ENCODE peak calls at places on chromosomes 3 and 15, in nine cellular contexts. A is adrenal gland, V is progenitor cell of endocrine pancreas, Y is dorsolateral prefrontal cortex, E is type B pancreatic cell, X is cardiac fibroblast, I is hepatocyte, B is endothelial cell, O is stomach. U is an unnamed sample.

GRCh38 chr3:64595253-64595694 is 92.5 kb downstream of the ADAMTS9 start:
- DNase-seq in A (peak), V (no peak), Y (no peak), E (no peak), X (peak), I (peak), B (no peak), O (no peak), U (no peak)

GRCh38 chr3:52028572-52028971 is 27.8 kb downstream of the DUSP7 start:
- DNase-seq in A (peak), V (no peak), Y (peak), E (no peak), X (no peak), I (no peak), B (no peak), O (no peak), U (no peak)

GRCh38 chr3:32467333-32468070 is 35.1 kb downstream of the CMTM6 start:
- DNase-seq in A (peak), V (peak), Y (peak), E (peak), X (peak), I (peak), B (peak), O (peak), U (no peak)

GRCh38 chr15:60809375-60809774 is 330.4 kb upstream of the ICE2 start:
- DNase-seq in A (no peak), V (no peak), Y (no peak), E (no peak), X (no peak), I (no peak), B (no peak), O (no peak), U (no peak)

GRCh38 chr15:54088837-54089236 is 110.6 kb downstream of the UNC13C start:
- DNase-seq in A (no peak), V (no peak), Y (no peak), E (no peak), X (no peak), I (no peak), B (no peak), O (no peak), U (no peak)

GRCh38 chr15:91611924-91612323 is 241.6 kb upstream of the SLCO3A1 start:
- DNase-seq in A (no peak), V (no peak), Y (no peak), E (no peak), X (no peak), I (peak), B (no peak), O (no peak), U (no peak)

GRCh38 chr15:43483306-43484128 is 9.4 kb downstream of the TP53BP1 start:
- DNase-seq in A (no peak), V (no peak), Y (no peak), E (no peak), X (peak), I (no peak), B (no peak), O (no peak), U (no peak)

GRCh38 chr15:73809728-73810501 is 56.8 kb upstream of the INSYN1 start:
- DNase-seq in A (peak), V (no peak), Y (peak), E (no peak), X (no peak), I (no peak), B (no peak), O (no peak), U (no peak)

GRCh38 chr3:58005662-58006061 is 2.6 kb upstream of the FLNB start:
- DNase-seq in A (no peak), V (no peak), Y (no peak), E (no peak), X (peak), I (peak), B (no peak), O (no peak), U (no peak)

GRCh38 chr15:49817100-49817499 is 196.3 kb downstream of the DTWD1 start:
- DNase-seq in A (no peak), V (no peak), Y (no peak), E (no peak), X (no peak), I (no peak), B (no peak), O (no peak), U (no peak)

GRCh38 chr3:18732474-18732873 is 307.3 kb upstream of the SATB1 start:
- DNase-seq in A (no peak), V (no peak), Y (no peak), E (no peak), X (no peak), I (no peak), B (no peak), O (no peak), U (no peak)

GRCh38 chr3:41710646-41711388 is 251.1 kb downstream of the ULK4 start:
- DNase-seq in A (no peak), V (no peak), Y (no peak), E (no peak), X (peak), I (no peak), B (no peak), O (no peak), U (peak)

GRCh38 chr3:78275420-78275852 is 1235.5 kb downstream of the ROBO2 start:
- DNase-seq in A (no peak), V (no peak), Y (no peak), E (no peak), X (no peak), I (no peak), B (no peak), O (no peak), U (no peak)

GRCh38 chr3:156151824-156152428 is 31.5 kb downstream of the KCNAB1 start:
- DNase-seq in A (peak), V (peak), Y (peak), E (peak), X (peak), I (peak), B (peak), O (peak), U (peak)

GRCh38 chr3:123262226-123262625 is 60.5 kb downstream of the SEC22A start:
- DNase-seq in A (no peak), V (no peak), Y (no peak), E (no peak), X (no peak), I (no peak), B (no peak), O (no peak), U (no peak)

GRCh38 chr15:27743638-27744037 is 355.5 kb downstream of the OCA2 start:
- DNase-seq in A (no peak), V (no peak), Y (no peak), E (no peak), X (no peak), I (no peak), B (no peak), O (no peak), U (no peak)

GRCh38 chr15:88250826-88251225 is 5.7 kb downstream of the NTRK3 start:
- DNase-seq in A (no peak), V (no peak), Y (no peak), E (no peak), X (no peak), I (no peak), B (no peak), O (no peak), U (no peak)

GRCh38 chr15:63544253-63545026 is 40.0 kb downstream of the USP3 start:
- DNase-seq in A (no peak), V (no peak), Y (no peak), E (no peak), X (no peak), I (no peak), B (no peak), O (no peak), U (no peak)

GRCh38 chr3:37168896-37169295 is 5.5 kb downstream of the LRRFIP2 start:
- DNase-seq in A (no peak), V (no peak), Y (no peak), E (no peak), X (no peak), I (no peak), B (no peak), O (no peak), U (no peak)

GRCh38 chr3:37162501-37163245 is 11.7 kb downstream of the LRRFIP2 start:
- DNase-seq in A (no peak), V (no peak), Y (no peak), E (no peak), X (no peak), I (no peak), B (no peak), O (no peak), U (no peak)

GRCh38 chr3:37161351-37161750 is 13.0 kb downstream of the LRRFIP2 start:
- DNase-seq in A (no peak), V (no peak), Y (no peak), E (no peak), X (no peak), I (no peak), B (no peak), O (no peak), U (no peak)

DNA sequence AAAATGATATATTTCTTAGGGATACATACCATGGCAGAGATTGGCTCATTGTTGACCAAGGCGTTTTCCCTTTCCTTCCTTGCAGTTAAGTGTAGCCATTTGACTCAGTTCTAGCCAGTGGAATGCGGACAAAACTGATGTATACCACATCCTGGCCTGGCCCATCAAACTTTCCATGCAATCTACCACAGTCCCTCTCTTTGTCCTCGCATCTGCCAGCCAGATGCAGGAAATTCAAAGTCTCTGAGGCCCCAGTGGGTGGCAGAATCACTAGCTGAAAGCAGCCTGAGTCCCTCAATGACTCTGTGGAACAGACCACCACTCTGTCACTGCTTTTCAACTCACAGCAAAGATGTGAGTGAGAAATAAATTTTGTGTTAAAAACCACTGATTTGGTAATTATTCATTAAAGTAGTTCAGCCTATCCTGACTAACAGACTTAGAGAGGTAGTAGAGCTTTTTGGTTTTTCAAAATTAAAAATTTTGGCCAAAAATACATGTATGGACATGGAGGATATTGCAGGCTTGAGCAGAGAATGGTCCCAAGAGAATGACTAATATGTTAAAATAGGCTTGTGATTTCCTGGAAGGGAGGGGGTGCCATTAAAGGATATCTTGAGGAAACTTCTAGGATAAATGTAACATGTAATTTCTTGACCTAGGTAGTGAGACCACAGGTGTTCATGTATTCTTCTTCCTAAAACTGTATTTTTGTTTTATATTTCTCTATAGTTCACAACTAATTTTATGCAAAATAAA is 10.9 kb downstream of the LRRFIP2 start:
- DNase-seq in A (no peak), V (no peak), Y (no peak), E (no peak), X (peak), I (no peak), B (peak), O (no peak), U (peak)
- TF ChIP-seq CTCF in A (no peak), V (no peak), Y (no peak), E (no peak), X (no peak), I (no peak), B (no peak), O (no peak), U (no peak)

GRCh38 chr3:126834596-126835471 is 130.8 kb downstream of the CHCHD6 start:
- DNase-seq in A (no peak), V (no peak), Y (no peak), E (no peak), X (no peak), I (no peak), B (no peak), O (no peak), U (no peak)

GRCh38 chr3:126832933-126833332 is 128.9 kb downstream of the CHCHD6 start:
- DNase-seq in A (no peak), V (no peak), Y (no peak), E (no peak), X (no peak), I (no peak), B (no peak), O (no peak), U (no peak)

GRCh38 chr3:126835472-126836219 is 131.6 kb downstream of the CHCHD6 start:
- DNase-seq in A (peak), V (no peak), Y (no peak), E (no peak), X (peak), I (peak), B (no peak), O (no peak), U (no peak)

GRCh38 chr3:126837773-126838172 is 133.7 kb downstream of the CHCHD6 start:
- DNase-seq in A (no peak), V (no peak), Y (peak), E (no peak), X (no peak), I (no peak), B (no peak), O (no peak), U (no peak)

GRCh38 chr3:126836220-126836860 is 132.3 kb downstream of the CHCHD6 start:
- DNase-seq in A (no peak), V (no peak), Y (no peak), E (no peak), X (no peak), I (no peak), B (no peak), O (no peak), U (no peak)
- TF ChIP-seq CTCF in A (no peak), V (no peak), Y (no peak), E (no peak), X (no peak), I (no peak), B (no peak), O (no peak), U (no peak)

DNA sequence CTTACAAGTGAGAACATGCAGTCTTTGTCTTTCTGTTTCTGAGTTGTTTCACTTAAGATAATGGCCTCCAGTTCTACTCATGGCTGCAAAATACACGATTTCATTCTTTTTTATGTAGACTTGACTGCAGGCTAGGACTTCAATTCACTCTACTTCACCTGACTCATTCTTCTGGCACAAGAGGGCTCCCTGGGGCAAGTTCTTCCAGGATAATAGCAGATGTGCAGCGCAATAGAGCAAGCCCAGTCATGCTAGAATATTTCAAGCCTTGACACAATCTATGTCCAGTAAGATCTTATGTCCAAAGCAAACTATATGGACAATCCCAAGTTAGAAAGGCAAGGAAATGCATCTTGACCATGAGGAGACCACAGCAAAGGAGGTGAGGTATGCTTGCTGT is 211.7 kb upstream of the GADL1 start:
- DNase-seq in A (no peak), V (no peak), Y (no peak), E (no peak), X (peak), I (no peak), B (no peak), O (no peak), U (peak)
- TF ChIP-seq CTCF in A (no peak), V (no peak), Y (no peak), E (no peak), X (no peak), I (no peak), B (no peak), O (no peak), U (no peak)

GRCh38 chr3:13432093-13432492 is 12.0 kb upstream of the NUP210 start:
- DNase-seq in A (no peak), V (no peak), Y (no peak), E (no peak), X (no peak), I (no peak), B (no peak), O (no peak), U (no peak)
- TF ChIP-seq CTCF in A (no peak), V (no peak), Y (no peak), E (no peak), X (no peak), I (no peak), B (no peak), O (no peak), U (no peak)

GRCh38 chr15:59360305-59360704 is 12.4 kb downstream of the MYO1E start:
- DNase-seq in A (no peak), V (no peak), Y (no peak), E (no peak), X (peak), I (no peak), B (no peak), O (no peak), U (no peak)
- TF ChIP-seq CTCF in A (peak), V (peak), Y (no peak), E (peak), X (peak), I (no peak), B (peak), O (no peak), U (no peak)

U was measured in AG09319.